ENCODE peak calls at places on chromosome 20, in four cellular contexts. W, H, V and F are unnamed samples.

GRCh38 chr20:50470249-50470858 is 39.8 kb upstream of the PTPN1 start:
- DNase-seq in W (no peak), H (no peak), V (no peak), F (no peak)

GRCh38 chr20:51516855-51517254 is 25.7 kb downstream of the NFATC2 start:
- DNase-seq in W (no peak), H (no peak), V (no peak), F (no peak)

GRCh38 chr20:49385471-49385870 is 97.0 kb downstream of the KCNB1 start:
- DNase-seq in W (peak), H (peak), V (no peak), F (peak)

GRCh38 chr20:53162251-53162835 is 190.2 kb downstream of the TSHZ2 start:
- DNase-seq in W (peak), H (peak), V (no peak), F (no peak)

GRCh38 chr20:46563848-46564197 is 13.4 kb upstream of the OCSTAMP start:
- DNase-seq in W (no peak), H (no peak), V (no peak), F (no peak)

GRCh38 chr20:45833883-45834796 is 541 bp downstream of the SNX21 start:
- DNase-seq in W (peak), H (peak), V (peak), F (peak)

GRCh38 chr20:51966296-51966971 is 164.1 kb upstream of the SALL4 start:
- DNase-seq in W (peak), H (peak), V (no peak), F (peak)

GRCh38 chr20:14444106-14444505 is 106.7 kb upstream of the FLRT3 start:
- DNase-seq in W (no peak), H (peak), V (no peak), F (peak)

GRCh38 chr20:51100617-51101016 is 77.7 kb upstream of the KCNG1 start:
- DNase-seq in W (no peak), H (no peak), V (no peak), F (no peak)

GRCh38 chr20:50271674-50272412 is 81.2 kb downstream of the CEBPB start:
- DNase-seq in W (no peak), H (no peak), V (no peak), F (no peak)

GRCh38 chr20:7744411-7744810 is 195.8 kb downstream of the HAO1 start:
- DNase-seq in W (no peak), H (peak), V (no peak), F (peak)

GRCh38 chr20:45346851-45347250 is 1.4 kb downstream of the SDC4 start:
- DNase-seq in W (no peak), H (no peak), V (no peak), F (no peak)

GRCh38 chr20:37356387-37356786 is 10.4 kb downstream of the SRC start:
- DNase-seq in W (no peak), H (no peak), V (no peak), F (peak)

GRCh38 chr20:40513010-40513409 is 176.0 kb downstream of the MAFB start:
- DNase-seq in W (no peak), H (peak), V (no peak), F (no peak)

GRCh38 chr20:64025826-64026412 is 10.1 kb upstream of the C20orf204 start:
- DNase-seq in W (no peak), H (peak), V (no peak), F (no peak)

GRCh38 chr20:63767456-63767855 is 27.9 kb downstream of the SLC2A4RG start:
- DNase-seq in W (no peak), H (no peak), V (no peak), F (no peak)

GRCh38 chr20:46698788-46699187 is 9.5 kb upstream of the TP53RK start:
- DNase-seq in W (no peak), H (no peak), V (no peak), F (no peak)

GRCh38 chr20:22916121-22916842 is 118.8 kb upstream of the SSTR4 start:
- DNase-seq in W (no peak), H (no peak), V (no peak), F (no peak)

GRCh38 chr20:25293910-25294458 is 46.1 kb downstream of the PYGB start:
- DNase-seq in W (no peak), H (no peak), V (no peak), F (no peak)

GRCh38 chr20:51507357-51508036 is 35.0 kb downstream of the NFATC2 start:
- DNase-seq in W (no peak), H (no peak), V (no peak), F (no peak)

GRCh38 chr20:60694763-60695162 is 557.3 kb upstream of the CDH4 start:
- DNase-seq in W (no peak), H (peak), V (no peak), F (no peak)